ENCODE peak calls at places on chromosome 5, in seven cellular contexts. One of them, this sample, is unnamed.

GRCh38 chr5:107011530-107012115 is 659.1 kb downstream of the EFNA5 start:
- DNase-seq in HFFc6: no peak
- DNase-seq in iPS-NIHi11: no peak
- DNase-seq in naive thymus-derived CD4-positive, alpha-beta T cell: no peak
- DNase-seq in nephron progenitor cell: no peak
- DNase-seq in iPS DF 6.9: no peak
- DNase-seq in AG04450: no peak
- DNase-seq in this sample: no peak

GRCh38 chr5:62542720-62543119 is 35.9 kb upstream of the LRRC70 start:
- DNase-seq in HFFc6: no peak
- DNase-seq in iPS-NIHi11: no peak
- DNase-seq in naive thymus-derived CD4-positive, alpha-beta T cell: no peak
- DNase-seq in nephron progenitor cell: no peak
- DNase-seq in iPS DF 6.9: no peak
- DNase-seq in AG04450: no peak
- DNase-seq in this sample: no peak

GRCh38 chr5:79030663-79031480 is 38.6 kb downstream of the DMGDH start:
- DNase-seq in HFFc6: no peak
- DNase-seq in iPS-NIHi11: peak
- DNase-seq in naive thymus-derived CD4-positive, alpha-beta T cell: no peak
- DNase-seq in nephron progenitor cell: no peak
- DNase-seq in iPS DF 6.9: no peak
- DNase-seq in AG04450: no peak
- DNase-seq in this sample: no peak

GRCh38 chr5:65157906-65158603 is 323.7 kb downstream of the ADAMTS6 start:
- DNase-seq in HFFc6: no peak
- DNase-seq in iPS-NIHi11: peak
- DNase-seq in naive thymus-derived CD4-positive, alpha-beta T cell: no peak
- DNase-seq in nephron progenitor cell: no peak
- DNase-seq in iPS DF 6.9: no peak
- DNase-seq in AG04450: no peak
- DNase-seq in this sample: no peak

GRCh38 chr5:81685481-81685880 is 65.4 kb downstream of the SSBP2 start:
- DNase-seq in HFFc6: no peak
- DNase-seq in iPS-NIHi11: no peak
- DNase-seq in naive thymus-derived CD4-positive, alpha-beta T cell: no peak
- DNase-seq in nephron progenitor cell: no peak
- DNase-seq in iPS DF 6.9: no peak
- DNase-seq in AG04450: no peak
- DNase-seq in this sample: no peak

GRCh38 chr5:8828596-8829321 is 717.1 kb downstream of the SEMA5A start:
- DNase-seq in HFFc6: peak
- DNase-seq in iPS-NIHi11: no peak
- DNase-seq in naive thymus-derived CD4-positive, alpha-beta T cell: no peak
- DNase-seq in nephron progenitor cell: no peak
- DNase-seq in iPS DF 6.9: no peak
- DNase-seq in AG04450: no peak
- DNase-seq in this sample: peak

GRCh38 chr5:54390015-54390414 is 65.5 kb upstream of the HSPB3 start:
- DNase-seq in HFFc6: peak
- DNase-seq in iPS-NIHi11: peak
- DNase-seq in naive thymus-derived CD4-positive, alpha-beta T cell: no peak
- DNase-seq in nephron progenitor cell: no peak
- DNase-seq in iPS DF 6.9: no peak
- DNase-seq in AG04450: peak
- DNase-seq in this sample: peak

GRCh38 chr5:151126199-151126645 is 31.4 kb downstream of the ANXA6 start:
- DNase-seq in HFFc6: peak
- DNase-seq in iPS-NIHi11: peak
- DNase-seq in naive thymus-derived CD4-positive, alpha-beta T cell: peak
- DNase-seq in nephron progenitor cell: peak
- DNase-seq in iPS DF 6.9: peak
- DNase-seq in AG04450: no peak
- DNase-seq in this sample: peak

GRCh38 chr5:157265714-157266285 is at the start of gene CYFIP2:
- DNase-seq in HFFc6: no peak
- DNase-seq in iPS-NIHi11: peak
- DNase-seq in naive thymus-derived CD4-positive, alpha-beta T cell: peak
- DNase-seq in nephron progenitor cell: peak
- DNase-seq in iPS DF 6.9: no peak
- DNase-seq in AG04450: no peak
- DNase-seq in this sample: peak

GRCh38 chr5:84080908-84081307 is 303.8 kb downstream of the EDIL3 start:
- DNase-seq in HFFc6: no peak
- DNase-seq in iPS-NIHi11: no peak
- DNase-seq in naive thymus-derived CD4-positive, alpha-beta T cell: no peak
- DNase-seq in nephron progenitor cell: no peak
- DNase-seq in iPS DF 6.9: no peak
- DNase-seq in AG04450: no peak
- DNase-seq in this sample: no peak

GRCh38 chr5:180153991-180154390 is 55.0 kb downstream of the RASGEF1C start:
- DNase-seq in HFFc6: no peak
- DNase-seq in iPS-NIHi11: no peak
- DNase-seq in naive thymus-derived CD4-positive, alpha-beta T cell: no peak
- DNase-seq in nephron progenitor cell: no peak
- DNase-seq in iPS DF 6.9: no peak
- DNase-seq in AG04450: no peak
- DNase-seq in this sample: no peak

GRCh38 chr5:7473668-7474215 is 77.8 kb downstream of the ADCY2 start:
- DNase-seq in HFFc6: no peak
- DNase-seq in iPS-NIHi11: peak
- DNase-seq in naive thymus-derived CD4-positive, alpha-beta T cell: no peak
- DNase-seq in nephron progenitor cell: no peak
- DNase-seq in iPS DF 6.9: peak
- DNase-seq in AG04450: no peak
- DNase-seq in this sample: no peak

GRCh38 chr5:32474201-32474854 is 29.8 kb upstream of the ZFR start:
- DNase-seq in HFFc6: no peak
- DNase-seq in iPS-NIHi11: no peak
- DNase-seq in naive thymus-derived CD4-positive, alpha-beta T cell: no peak
- DNase-seq in nephron progenitor cell: no peak
- DNase-seq in iPS DF 6.9: no peak
- DNase-seq in AG04450: no peak
- DNase-seq in this sample: no peak

GRCh38 chr5:139659673-139660072 is 11.5 kb downstream of the CXXC5 start:
- DNase-seq in HFFc6: no peak
- DNase-seq in iPS-NIHi11: no peak
- DNase-seq in naive thymus-derived CD4-positive, alpha-beta T cell: no peak
- DNase-seq in nephron progenitor cell: peak
- DNase-seq in iPS DF 6.9: no peak
- DNase-seq in AG04450: no peak
- DNase-seq in this sample: no peak

GRCh38 chr5:160506006-160507004 is 84.7 kb downstream of the PTTG1 start:
- DNase-seq in HFFc6: peak
- DNase-seq in iPS-NIHi11: peak
- DNase-seq in naive thymus-derived CD4-positive, alpha-beta T cell: peak
- DNase-seq in nephron progenitor cell: peak
- DNase-seq in iPS DF 6.9: peak
- DNase-seq in AG04450: no peak
- DNase-seq in this sample: peak

GRCh38 chr5:67215592-67216471 is 19.2 kb upstream of the CD180 start:
- DNase-seq in HFFc6: peak
- DNase-seq in iPS-NIHi11: no peak
- DNase-seq in naive thymus-derived CD4-positive, alpha-beta T cell: peak
- DNase-seq in nephron progenitor cell: no peak
- DNase-seq in iPS DF 6.9: no peak
- DNase-seq in AG04450: no peak
- DNase-seq in this sample: no peak